ENCODE peak calls at places on chromosomes 3 and 15, in nine cellular contexts. V is kidney, N is psoas muscle, Z is brain microvascular endothelial cell, I is fibroblast of mammary gland, Q is body of pancreas, M is choroid plexus epithelial cell, O is tibial nerve, A is fibroblast of pulmonary artery. W is an unnamed sample.

GRCh38 chr3:125039041-125039896 is 16.5 kb downstream of the HEG1 start:
- DNase-seq in V (no peak), N (no peak), Z (no peak), I (no peak), Q (no peak), M (no peak), O (no peak), A (no peak), W (no peak)

GRCh38 chr3:141242035-141242721 is 10.6 kb downstream of the PXYLP1 start:
- DNase-seq in V (no peak), N (no peak), Z (no peak), I (peak; percentile 58), Q (no peak), M (no peak), O (no peak), A (peak; percentile 42), W (no peak)

GRCh38 chr3:159252772-159253384 is 451.0 kb downstream of the MFSD1 start:
- DNase-seq in V (no peak), N (no peak), Z (peak; percentile 32), I (peak; percentile 82), Q (no peak), M (peak; percentile 86), O (no peak), A (peak; percentile 81), W (peak; percentile 91)

GRCh38 chr3:171374661-171375285 is 85.4 kb downstream of the TNIK start:
- DNase-seq in V (no peak), N (no peak), Z (peak; percentile 87), I (peak; percentile 70), Q (no peak), M (peak; percentile 66), O (no peak), A (peak; percentile 71), W (peak; percentile 84)

GRCh38 chr3:196274585-196274984 is 12.9 kb downstream of the PCYT1A start:
- DNase-seq in V (no peak), N (no peak), Z (peak; percentile 47), I (peak; percentile 36), Q (no peak), M (peak; percentile 53), O (no peak), A (no peak), W (no peak)

GRCh38 chr3:151312972-151313371 is 3.6 kb downstream of the GPR87 start:
- DNase-seq in V (no peak), N (no peak), Z (no peak), I (no peak), Q (no peak), M (no peak), O (no peak), A (no peak), W (no peak)

GRCh38 chr3:164233951-164234350 is 844.3 kb downstream of the SI start:
- DNase-seq in V (no peak), N (no peak), Z (no peak), I (no peak), Q (no peak), M (no peak), O (no peak), A (no peak), W (no peak)

GRCh38 chr15:40058476-40059140 is 19.6 kb upstream of the SRP14 start:
- DNase-seq in V (no peak), N (no peak), Z (peak; percentile 45), I (peak; percentile 79), Q (no peak), M (peak; percentile 69), O (no peak), A (peak; percentile 73), W (peak; percentile 74)

GRCh38 chr3:190012314-190012782 is 108.3 kb downstream of the P3H2 start:
- DNase-seq in V (no peak), N (no peak), Z (peak; percentile 28), I (peak; percentile 43), Q (no peak), M (peak; percentile 77), O (no peak), A (peak; percentile 39), W (peak; percentile 55)

DNA sequence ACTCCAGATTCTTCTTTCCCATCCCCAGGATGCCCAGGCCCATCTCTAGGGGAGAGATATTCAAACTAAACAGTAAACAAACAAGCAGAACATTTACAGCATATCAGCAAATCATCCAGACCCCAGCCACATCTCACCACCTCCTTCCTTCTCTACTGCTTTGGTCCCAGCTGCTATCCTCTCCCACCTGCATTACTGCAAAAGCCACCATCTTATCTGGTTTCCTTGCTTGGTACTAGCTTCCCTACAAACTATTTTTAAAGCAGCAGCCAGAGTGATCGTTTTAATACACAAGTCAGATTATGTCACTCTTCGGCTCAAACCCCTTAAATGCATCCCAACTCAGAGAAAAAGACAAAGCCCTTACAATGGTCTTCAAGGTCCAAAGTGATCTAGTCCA is 4.8 kb downstream of the LYSMD2 start:
- DNase-seq in V (no peak), N (no peak), Z (no peak), I (no peak), Q (no peak), M (no peak), O (no peak), A (no peak), W (no peak)
- H3K4me3 ChIP-seq in V (no peak overlapping the region), N (no peak overlapping the region), Z (no peak overlapping the region), I (no peak overlapping the region), Q (no peak overlapping the region), M (no peak overlapping the region), O (no peak overlapping the region), A (no peak overlapping the region), W (no peak overlapping the region)

GRCh38 chr3:148203263-148204010 is 494.3 kb upstream of the AGTR1 start:
- DNase-seq in V (no peak), N (no peak), Z (peak; percentile 2), I (peak; percentile 16), Q (no peak), M (peak; percentile 71), O (no peak), A (peak; percentile 63), W (peak; percentile 24)

GRCh38 chr3:148205945-148206845 is 491.5 kb upstream of the AGTR1 start:
- DNase-seq in V (no peak), N (no peak), Z (no peak), I (no peak), Q (no peak), M (no peak), O (no peak), A (peak; percentile 60), W (peak; percentile 71)

GRCh38 chr3:148202386-148202785 is 495.3 kb upstream of the AGTR1 start:
- DNase-seq in V (no peak), N (no peak), Z (no peak), I (no peak), Q (no peak), M (no peak), O (no peak), A (no peak), W (no peak)
- TF ChIP-seq CTCF in V (no peak), N (no peak), Z (no peak), I (peak; percentile 29), Q (no peak), M (peak; percentile 19), O (no peak), A (no peak), W (peak; percentile 9)

DNA sequence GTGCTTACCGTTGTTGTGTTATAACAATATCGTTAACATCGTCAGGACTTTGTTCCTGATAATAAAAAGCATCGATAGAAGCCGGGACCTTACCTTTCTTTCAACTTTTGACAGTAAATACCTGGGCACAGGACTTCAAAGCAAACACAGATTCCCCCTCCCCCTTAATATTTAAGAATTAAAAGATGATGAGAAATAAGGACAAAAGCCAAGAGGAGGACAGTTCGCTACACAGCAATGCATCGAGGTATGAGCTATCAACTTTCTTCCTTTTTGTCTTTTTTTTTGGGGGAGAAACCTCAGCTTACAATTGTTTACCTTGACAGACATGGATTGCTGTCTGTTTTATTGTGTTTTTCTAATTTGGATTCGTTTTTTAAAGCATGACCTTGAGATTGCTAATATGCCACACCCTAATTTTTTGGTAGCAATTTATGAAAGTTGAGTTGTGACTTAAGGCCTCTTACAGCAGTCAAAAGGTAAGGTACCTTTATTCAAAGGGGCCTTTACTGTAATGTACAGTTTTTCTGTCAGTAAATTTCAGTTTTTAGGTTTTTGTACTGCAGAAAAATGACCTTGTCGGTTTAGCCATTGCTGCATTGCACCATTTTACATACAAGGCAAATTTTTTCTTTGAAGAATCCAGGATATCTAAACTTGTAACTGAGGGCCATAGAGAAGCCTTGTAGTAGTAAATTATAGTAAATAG is 1.1 kb downstream of the CHD2 start:
- DNase-seq in V (no peak), N (no peak), Z (no peak), I (no peak), Q (no peak), M (no peak), O (no peak), A (no peak), W (peak; percentile 43)
- H3K4me3 ChIP-seq in V (peak overlapping the region; percentile 80), N (peak overlapping the region; percentile 68), Z (peak overlapping the region; percentile 73), I (peak overlapping the region; percentile 83), Q (peak overlapping the region; percentile 77), M (peak overlapping the region; percentile 66), O (peak overlapping the region; percentile 64), A (peak overlapping the region; percentile 82), W (peak overlapping the region; percentile 54)

GRCh38 chr3:4977001-4977888 is 2.0 kb upstream of the BHLHE40 start:
- DNase-seq in V (peak; percentile 96), N (peak; percentile 87), Z (peak; percentile 92), I (peak; percentile 95), Q (peak; percentile 89), M (peak; percentile 93), O (peak; percentile 72), A (peak; percentile 91), W (peak; percentile 95)

GRCh38 chr3:4977889-4978258 is 1.4 kb upstream of the BHLHE40 start:
- DNase-seq in V (no peak), N (no peak), Z (no peak), I (no peak), Q (no peak), M (peak; percentile 85), O (no peak), A (no peak), W (no peak)

GRCh38 chr3:4978259-4978965 is 825 bp upstream of the BHLHE40 start:
- DNase-seq in V (peak; percentile 100), N (peak; percentile 98), Z (peak; percentile 98), I (peak; percentile 98), Q (peak; percentile 97), M (peak; percentile 99), O (peak; percentile 85), A (peak; percentile 99), W (peak; percentile 99)

GRCh38 chr3:4974154-4974553 is 5.1 kb upstream of the BHLHE40 start:
- DNase-seq in V (no peak), N (no peak), Z (no peak), I (no peak), Q (no peak), M (no peak), O (no peak), A (no peak), W (no peak)

GRCh38 chr3:4976109-4976508 is 3.1 kb upstream of the BHLHE40 start:
- DNase-seq in V (no peak), N (peak; percentile 67), Z (peak; percentile 74), I (peak; percentile 81), Q (peak; percentile 86), M (peak; percentile 83), O (peak; percentile 51), A (peak; percentile 79), W (peak; percentile 83)
- TF ChIP-seq CTCF in V (no peak), N (peak; percentile 69), Z (peak; percentile 77), I (peak; percentile 60), Q (peak; percentile 45), M (peak; percentile 79), O (peak; percentile 37), A (peak; percentile 50), W (peak; percentile 68)

GRCh38 chr15:75195766-75196241 is 5.9 kb upstream of the C15orf39 start:
- DNase-seq in V (peak; percentile 75), N (no peak), Z (no peak), I (no peak), Q (peak; percentile 34), M (no peak), O (no peak), A (no peak), W (no peak)
- H3K4me3 ChIP-seq in V (no peak overlapping the region), N (no peak overlapping the region), Z (no peak overlapping the region), I (no peak overlapping the region), Q (no peak overlapping the region), M (no peak overlapping the region), O (no peak overlapping the region), A (no peak overlapping the region), W (no peak overlapping the region)

GRCh38 chr3:8938021-8938420 is 25.3 kb downstream of the RAD18 start:
- DNase-seq in V (no peak), N (no peak), Z (no peak), I (peak; percentile 47), Q (no peak), M (peak; percentile 79), O (no peak), A (peak; percentile 75), W (peak; percentile 67)
- TF ChIP-seq CTCF in V (no peak), N (no peak), Z (peak; percentile 49), I (peak; percentile 52), Q (no peak), M (peak; percentile 59), O (no peak), A (peak; percentile 60), W (peak; percentile 45)